ENCODE peak calls at places on chromosomes 5 and 9, in nine cellular contexts. One of them, this sample, is unnamed.

GRCh38 chr9:37820142-37820541 is 19.5 kb downstream of the DCAF10 start:
- DNase-seq in stimulated activated effector memory CD8-positive, alpha-beta T cell treated with anti-CD3 and anti-CD28 coated beads, Interleukin-12 subunit alpha, Interleukin-12 subunit beta, amount 100 ng/mL, for 72 hours: no peak
- DNase-seq in GM13977: peak
- DNase-seq in LoVo: no peak
- DNase-seq in neuronal stem cell: no peak
- DNase-seq in HFF-Myc: no peak
- DNase-seq in HuH-7: no peak
- DNase-seq in renal cortical epithelial cell: no peak
- DNase-seq in cardiac muscle cell: no peak
- DNase-seq in this sample: no peak

GRCh38 chr5:157944938-157945337 is 86.0 kb upstream of the CLINT1 start:
- DNase-seq in stimulated activated effector memory CD8-positive, alpha-beta T cell treated with anti-CD3 and anti-CD28 coated beads, Interleukin-12 subunit alpha, Interleukin-12 subunit beta, amount 100 ng/mL, for 72 hours: no peak
- DNase-seq in GM13977: no peak
- DNase-seq in LoVo: no peak
- DNase-seq in neuronal stem cell: no peak
- DNase-seq in HFF-Myc: no peak
- DNase-seq in HuH-7: no peak
- DNase-seq in renal cortical epithelial cell: no peak
- DNase-seq in cardiac muscle cell: no peak
- DNase-seq in this sample: no peak

GRCh38 chr5:55421074-55421529 is 113.3 kb downstream of the MTREX start:
- DNase-seq in stimulated activated effector memory CD8-positive, alpha-beta T cell treated with anti-CD3 and anti-CD28 coated beads, Interleukin-12 subunit alpha, Interleukin-12 subunit beta, amount 100 ng/mL, for 72 hours: peak
- DNase-seq in GM13977: peak
- DNase-seq in LoVo: no peak
- DNase-seq in neuronal stem cell: no peak
- DNase-seq in HFF-Myc: no peak
- DNase-seq in HuH-7: no peak
- DNase-seq in renal cortical epithelial cell: no peak
- DNase-seq in cardiac muscle cell: no peak
- DNase-seq in this sample: no peak

GRCh38 chr9:126722252-126722921 is 82.5 kb upstream of the ZBTB43 start:
- DNase-seq in stimulated activated effector memory CD8-positive, alpha-beta T cell treated with anti-CD3 and anti-CD28 coated beads, Interleukin-12 subunit alpha, Interleukin-12 subunit beta, amount 100 ng/mL, for 72 hours: peak
- DNase-seq in GM13977: peak
- DNase-seq in LoVo: peak
- DNase-seq in neuronal stem cell: peak
- DNase-seq in HFF-Myc: peak
- DNase-seq in HuH-7: peak
- DNase-seq in renal cortical epithelial cell: peak
- DNase-seq in cardiac muscle cell: peak
- DNase-seq in this sample: peak

GRCh38 chr5:33074548-33074947 is 363.4 kb downstream of the NPR3 start:
- DNase-seq in stimulated activated effector memory CD8-positive, alpha-beta T cell treated with anti-CD3 and anti-CD28 coated beads, Interleukin-12 subunit alpha, Interleukin-12 subunit beta, amount 100 ng/mL, for 72 hours: no peak
- DNase-seq in GM13977: no peak
- DNase-seq in LoVo: no peak
- DNase-seq in neuronal stem cell: no peak
- DNase-seq in HFF-Myc: no peak
- DNase-seq in HuH-7: no peak
- DNase-seq in renal cortical epithelial cell: peak
- DNase-seq in cardiac muscle cell: peak
- DNase-seq in this sample: no peak

GRCh38 chr5:130514984-130515690 is 610.9 kb downstream of the CHSY3 start:
- DNase-seq in stimulated activated effector memory CD8-positive, alpha-beta T cell treated with anti-CD3 and anti-CD28 coated beads, Interleukin-12 subunit alpha, Interleukin-12 subunit beta, amount 100 ng/mL, for 72 hours: no peak
- DNase-seq in GM13977: no peak
- DNase-seq in LoVo: peak
- DNase-seq in neuronal stem cell: no peak
- DNase-seq in HFF-Myc: no peak
- DNase-seq in HuH-7: no peak
- DNase-seq in renal cortical epithelial cell: peak
- DNase-seq in cardiac muscle cell: peak
- DNase-seq in this sample: no peak

GRCh38 chr5:32709789-32710334 is 1.3 kb upstream of the NPR3 start:
- DNase-seq in stimulated activated effector memory CD8-positive, alpha-beta T cell treated with anti-CD3 and anti-CD28 coated beads, Interleukin-12 subunit alpha, Interleukin-12 subunit beta, amount 100 ng/mL, for 72 hours: peak
- DNase-seq in GM13977: peak
- DNase-seq in LoVo: peak
- DNase-seq in neuronal stem cell: peak
- DNase-seq in HFF-Myc: peak
- DNase-seq in HuH-7: peak
- DNase-seq in renal cortical epithelial cell: peak
- DNase-seq in cardiac muscle cell: peak
- DNase-seq in this sample: no peak

GRCh38 chr5:53481887-53482716 is 1.7 kb downstream of the FST start:
- DNase-seq in stimulated activated effector memory CD8-positive, alpha-beta T cell treated with anti-CD3 and anti-CD28 coated beads, Interleukin-12 subunit alpha, Interleukin-12 subunit beta, amount 100 ng/mL, for 72 hours: peak
- DNase-seq in GM13977: peak
- DNase-seq in LoVo: peak
- DNase-seq in neuronal stem cell: peak
- DNase-seq in HFF-Myc: no peak
- DNase-seq in HuH-7: peak
- DNase-seq in renal cortical epithelial cell: peak
- DNase-seq in cardiac muscle cell: peak
- DNase-seq in this sample: peak

GRCh38 chr9:127742435-127743088 is 7.5 kb upstream of the TOR2A start:
- DNase-seq in stimulated activated effector memory CD8-positive, alpha-beta T cell treated with anti-CD3 and anti-CD28 coated beads, Interleukin-12 subunit alpha, Interleukin-12 subunit beta, amount 100 ng/mL, for 72 hours: no peak
- DNase-seq in GM13977: no peak
- DNase-seq in LoVo: no peak
- DNase-seq in neuronal stem cell: peak
- DNase-seq in HFF-Myc: peak
- DNase-seq in HuH-7: peak
- DNase-seq in renal cortical epithelial cell: peak
- DNase-seq in cardiac muscle cell: peak
- DNase-seq in this sample: no peak

GRCh38 chr5:100900142-100900795 is 2.8 kb downstream of the ST8SIA4 start:
- DNase-seq in stimulated activated effector memory CD8-positive, alpha-beta T cell treated with anti-CD3 and anti-CD28 coated beads, Interleukin-12 subunit alpha, Interleukin-12 subunit beta, amount 100 ng/mL, for 72 hours: peak
- DNase-seq in GM13977: no peak
- DNase-seq in LoVo: no peak
- DNase-seq in neuronal stem cell: peak
- DNase-seq in HFF-Myc: no peak
- DNase-seq in HuH-7: no peak
- DNase-seq in renal cortical epithelial cell: peak
- DNase-seq in cardiac muscle cell: peak
- DNase-seq in this sample: no peak

GRCh38 chr5:151086905-151087360 is 6.1 kb upstream of the TNIP1 start:
- DNase-seq in stimulated activated effector memory CD8-positive, alpha-beta T cell treated with anti-CD3 and anti-CD28 coated beads, Interleukin-12 subunit alpha, Interleukin-12 subunit beta, amount 100 ng/mL, for 72 hours: peak
- DNase-seq in GM13977: peak
- DNase-seq in LoVo: no peak
- DNase-seq in neuronal stem cell: no peak
- DNase-seq in HFF-Myc: no peak
- DNase-seq in HuH-7: no peak
- DNase-seq in renal cortical epithelial cell: no peak
- DNase-seq in cardiac muscle cell: no peak
- DNase-seq in this sample: peak

GRCh38 chr9:99368341-99369326 is 146.6 kb downstream of the SEC61B start:
- DNase-seq in stimulated activated effector memory CD8-positive, alpha-beta T cell treated with anti-CD3 and anti-CD28 coated beads, Interleukin-12 subunit alpha, Interleukin-12 subunit beta, amount 100 ng/mL, for 72 hours: no peak
- DNase-seq in GM13977: peak
- DNase-seq in LoVo: no peak
- DNase-seq in neuronal stem cell: peak
- DNase-seq in HFF-Myc: peak
- DNase-seq in HuH-7: no peak
- DNase-seq in renal cortical epithelial cell: peak
- DNase-seq in cardiac muscle cell: peak
- DNase-seq in this sample: no peak

GRCh38 chr9:127545196-127546124 is 66.6 kb upstream of the STXBP1 start:
- DNase-seq in stimulated activated effector memory CD8-positive, alpha-beta T cell treated with anti-CD3 and anti-CD28 coated beads, Interleukin-12 subunit alpha, Interleukin-12 subunit beta, amount 100 ng/mL, for 72 hours: no peak
- DNase-seq in GM13977: no peak
- DNase-seq in LoVo: peak
- DNase-seq in neuronal stem cell: no peak
- DNase-seq in HFF-Myc: no peak
- DNase-seq in HuH-7: peak
- DNase-seq in renal cortical epithelial cell: peak
- DNase-seq in cardiac muscle cell: peak
- DNase-seq in this sample: no peak

GRCh38 chr5:43171926-43172325 is 20.1 kb upstream of the NIM1K start:
- DNase-seq in stimulated activated effector memory CD8-positive, alpha-beta T cell treated with anti-CD3 and anti-CD28 coated beads, Interleukin-12 subunit alpha, Interleukin-12 subunit beta, amount 100 ng/mL, for 72 hours: no peak
- DNase-seq in GM13977: no peak
- DNase-seq in LoVo: no peak
- DNase-seq in neuronal stem cell: no peak
- DNase-seq in HFF-Myc: no peak
- DNase-seq in HuH-7: no peak
- DNase-seq in renal cortical epithelial cell: peak
- DNase-seq in cardiac muscle cell: no peak
- DNase-seq in this sample: no peak

GRCh38 chr5:141850183-141850768 is 27.9 kb downstream of the PCDH1 start:
- DNase-seq in stimulated activated effector memory CD8-positive, alpha-beta T cell treated with anti-CD3 and anti-CD28 coated beads, Interleukin-12 subunit alpha, Interleukin-12 subunit beta, amount 100 ng/mL, for 72 hours: no peak
- DNase-seq in GM13977: peak
- DNase-seq in LoVo: peak
- DNase-seq in neuronal stem cell: peak
- DNase-seq in HFF-Myc: no peak
- DNase-seq in HuH-7: peak
- DNase-seq in renal cortical epithelial cell: no peak
- DNase-seq in cardiac muscle cell: peak
- DNase-seq in this sample: no peak

GRCh38 chr5:179373961-179374505 is 28.8 kb upstream of the ADAMTS2 start:
- DNase-seq in stimulated activated effector memory CD8-positive, alpha-beta T cell treated with anti-CD3 and anti-CD28 coated beads, Interleukin-12 subunit alpha, Interleukin-12 subunit beta, amount 100 ng/mL, for 72 hours: no peak
- DNase-seq in GM13977: no peak
- DNase-seq in LoVo: no peak
- DNase-seq in neuronal stem cell: no peak
- DNase-seq in HFF-Myc: no peak
- DNase-seq in HuH-7: no peak
- DNase-seq in renal cortical epithelial cell: no peak
- DNase-seq in cardiac muscle cell: no peak
- DNase-seq in this sample: no peak

GRCh38 chr5:149745944-149746326 is 15.8 kb downstream of the PPARGC1B start:
- DNase-seq in stimulated activated effector memory CD8-positive, alpha-beta T cell treated with anti-CD3 and anti-CD28 coated beads, Interleukin-12 subunit alpha, Interleukin-12 subunit beta, amount 100 ng/mL, for 72 hours: no peak
- DNase-seq in GM13977: no peak
- DNase-seq in LoVo: no peak
- DNase-seq in neuronal stem cell: no peak
- DNase-seq in HFF-Myc: no peak
- DNase-seq in HuH-7: no peak
- DNase-seq in renal cortical epithelial cell: no peak
- DNase-seq in cardiac muscle cell: no peak
- DNase-seq in this sample: no peak

GRCh38 chr5:175752826-175753535 is 95.1 kb downstream of the HRH2 start:
- DNase-seq in stimulated activated effector memory CD8-positive, alpha-beta T cell treated with anti-CD3 and anti-CD28 coated beads, Interleukin-12 subunit alpha, Interleukin-12 subunit beta, amount 100 ng/mL, for 72 hours: no peak
- DNase-seq in GM13977: no peak
- DNase-seq in LoVo: no peak
- DNase-seq in neuronal stem cell: no peak
- DNase-seq in HFF-Myc: no peak
- DNase-seq in HuH-7: no peak
- DNase-seq in renal cortical epithelial cell: no peak
- DNase-seq in cardiac muscle cell: no peak
- DNase-seq in this sample: no peak

GRCh38 chr9:133351908-133352634 is 4.1 kb downstream of the RPL7A start:
- DNase-seq in stimulated activated effector memory CD8-positive, alpha-beta T cell treated with anti-CD3 and anti-CD28 coated beads, Interleukin-12 subunit alpha, Interleukin-12 subunit beta, amount 100 ng/mL, for 72 hours: no peak
- DNase-seq in GM13977: peak
- DNase-seq in LoVo: peak
- DNase-seq in neuronal stem cell: peak
- DNase-seq in HFF-Myc: peak
- DNase-seq in HuH-7: peak
- DNase-seq in renal cortical epithelial cell: peak
- DNase-seq in cardiac muscle cell: peak
- DNase-seq in this sample: no peak

GRCh38 chr9:13266172-13266571 is 13.3 kb downstream of the MPDZ start:
- DNase-seq in stimulated activated effector memory CD8-positive, alpha-beta T cell treated with anti-CD3 and anti-CD28 coated beads, Interleukin-12 subunit alpha, Interleukin-12 subunit beta, amount 100 ng/mL, for 72 hours: no peak
- DNase-seq in GM13977: no peak
- DNase-seq in LoVo: no peak
- DNase-seq in neuronal stem cell: no peak
- DNase-seq in HFF-Myc: no peak
- DNase-seq in HuH-7: no peak
- DNase-seq in renal cortical epithelial cell: peak
- DNase-seq in cardiac muscle cell: peak
- DNase-seq in this sample: no peak

GRCh38 chr5:54457094-54457531 is 1.6 kb downstream of the HSPB3 start:
- DNase-seq in stimulated activated effector memory CD8-positive, alpha-beta T cell treated with anti-CD3 and anti-CD28 coated beads, Interleukin-12 subunit alpha, Interleukin-12 subunit beta, amount 100 ng/mL, for 72 hours: no peak
- DNase-seq in GM13977: no peak
- DNase-seq in LoVo: peak
- DNase-seq in neuronal stem cell: no peak
- DNase-seq in HFF-Myc: no peak
- DNase-seq in HuH-7: peak
- DNase-seq in renal cortical epithelial cell: peak
- DNase-seq in cardiac muscle cell: peak
- DNase-seq in this sample: no peak

GRCh38 chr5:13991365-13991764 is 46.9 kb upstream of the DNAH5 start:
- DNase-seq in stimulated activated effector memory CD8-positive, alpha-beta T cell treated with anti-CD3 and anti-CD28 coated beads, Interleukin-12 subunit alpha, Interleukin-12 subunit beta, amount 100 ng/mL, for 72 hours: no peak
- DNase-seq in GM13977: no peak
- DNase-seq in LoVo: no peak
- DNase-seq in neuronal stem cell: no peak
- DNase-seq in HFF-Myc: no peak
- DNase-seq in HuH-7: no peak
- DNase-seq in renal cortical epithelial cell: no peak
- DNase-seq in cardiac muscle cell: no peak
- DNase-seq in this sample: no peak

GRCh38 chr9:75896193-75896592 is 5.7 kb downstream of the PCSK5 start:
- DNase-seq in stimulated activated effector memory CD8-positive, alpha-beta T cell treated with anti-CD3 and anti-CD28 coated beads, Interleukin-12 subunit alpha, Interleukin-12 subunit beta, amount 100 ng/mL, for 72 hours: no peak
- DNase-seq in GM13977: no peak
- DNase-seq in LoVo: no peak
- DNase-seq in neuronal stem cell: no peak
- DNase-seq in HFF-Myc: no peak
- DNase-seq in HuH-7: no peak
- DNase-seq in renal cortical epithelial cell: no peak
- DNase-seq in cardiac muscle cell: peak
- DNase-seq in this sample: no peak

GRCh38 chr5:15476977-15477376 is 23.0 kb upstream of the FBXL7 start:
- DNase-seq in stimulated activated effector memory CD8-positive, alpha-beta T cell treated with anti-CD3 and anti-CD28 coated beads, Interleukin-12 subunit alpha, Interleukin-12 subunit beta, amount 100 ng/mL, for 72 hours: no peak
- DNase-seq in GM13977: no peak
- DNase-seq in LoVo: no peak
- DNase-seq in neuronal stem cell: no peak
- DNase-seq in HFF-Myc: no peak
- DNase-seq in HuH-7: no peak
- DNase-seq in renal cortical epithelial cell: no peak
- DNase-seq in cardiac muscle cell: no peak
- DNase-seq in this sample: no peak

GRCh38 chr9:4145482-4145881 is 154.4 kb downstream of the GLIS3 start:
- DNase-seq in stimulated activated effector memory CD8-positive, alpha-beta T cell treated with anti-CD3 and anti-CD28 coated beads, Interleukin-12 subunit alpha, Interleukin-12 subunit beta, amount 100 ng/mL, for 72 hours: no peak
- DNase-seq in GM13977: no peak
- DNase-seq in LoVo: no peak
- DNase-seq in neuronal stem cell: no peak
- DNase-seq in HFF-Myc: no peak
- DNase-seq in HuH-7: no peak
- DNase-seq in renal cortical epithelial cell: peak
- DNase-seq in cardiac muscle cell: peak
- DNase-seq in this sample: no peak

GRCh38 chr9:5953743-5954707 is 61.4 kb downstream of the RANBP6 start:
- DNase-seq in stimulated activated effector memory CD8-positive, alpha-beta T cell treated with anti-CD3 and anti-CD28 coated beads, Interleukin-12 subunit alpha, Interleukin-12 subunit beta, amount 100 ng/mL, for 72 hours: no peak
- DNase-seq in GM13977: no peak
- DNase-seq in LoVo: peak
- DNase-seq in neuronal stem cell: no peak
- DNase-seq in HFF-Myc: no peak
- DNase-seq in HuH-7: no peak
- DNase-seq in renal cortical epithelial cell: peak
- DNase-seq in cardiac muscle cell: peak
- DNase-seq in this sample: no peak

GRCh38 chr9:12166511-12166910 is 526.7 kb upstream of the TYRP1 start:
- DNase-seq in stimulated activated effector memory CD8-positive, alpha-beta T cell treated with anti-CD3 and anti-CD28 coated beads, Interleukin-12 subunit alpha, Interleukin-12 subunit beta, amount 100 ng/mL, for 72 hours: no peak
- DNase-seq in GM13977: no peak
- DNase-seq in LoVo: no peak
- DNase-seq in neuronal stem cell: no peak
- DNase-seq in HFF-Myc: no peak
- DNase-seq in HuH-7: no peak
- DNase-seq in renal cortical epithelial cell: no peak
- DNase-seq in cardiac muscle cell: no peak
- DNase-seq in this sample: no peak

GRCh38 chr5:144361406-144361805 is 190.7 kb downstream of the KCTD16 start:
- DNase-seq in stimulated activated effector memory CD8-positive, alpha-beta T cell treated with anti-CD3 and anti-CD28 coated beads, Interleukin-12 subunit alpha, Interleukin-12 subunit beta, amount 100 ng/mL, for 72 hours: no peak
- DNase-seq in GM13977: no peak
- DNase-seq in LoVo: no peak
- DNase-seq in neuronal stem cell: no peak
- DNase-seq in HFF-Myc: no peak
- DNase-seq in HuH-7: no peak
- DNase-seq in renal cortical epithelial cell: no peak
- DNase-seq in cardiac muscle cell: no peak
- DNase-seq in this sample: no peak

GRCh38 chr5:148746826-148747535 is 79.4 kb upstream of the ADRB2 start:
- DNase-seq in stimulated activated effector memory CD8-positive, alpha-beta T cell treated with anti-CD3 and anti-CD28 coated beads, Interleukin-12 subunit alpha, Interleukin-12 subunit beta, amount 100 ng/mL, for 72 hours: no peak
- DNase-seq in GM13977: peak
- DNase-seq in LoVo: no peak
- DNase-seq in neuronal stem cell: no peak
- DNase-seq in HFF-Myc: no peak
- DNase-seq in HuH-7: no peak
- DNase-seq in renal cortical epithelial cell: no peak
- DNase-seq in cardiac muscle cell: no peak
- DNase-seq in this sample: no peak

GRCh38 chr9:106797299-106797698 is 65.7 kb upstream of the ZNF462 start:
- DNase-seq in stimulated activated effector memory CD8-positive, alpha-beta T cell treated with anti-CD3 and anti-CD28 coated beads, Interleukin-12 subunit alpha, Interleukin-12 subunit beta, amount 100 ng/mL, for 72 hours: no peak
- DNase-seq in GM13977: no peak
- DNase-seq in LoVo: peak
- DNase-seq in neuronal stem cell: no peak
- DNase-seq in HFF-Myc: no peak
- DNase-seq in HuH-7: no peak
- DNase-seq in renal cortical epithelial cell: peak
- DNase-seq in cardiac muscle cell: no peak
- DNase-seq in this sample: no peak

GRCh38 chr9:135034106-135034505 is 53.4 kb upstream of the OLFM1 start:
- DNase-seq in stimulated activated effector memory CD8-positive, alpha-beta T cell treated with anti-CD3 and anti-CD28 coated beads, Interleukin-12 subunit alpha, Interleukin-12 subunit beta, amount 100 ng/mL, for 72 hours: no peak
- DNase-seq in GM13977: no peak
- DNase-seq in LoVo: no peak
- DNase-seq in neuronal stem cell: no peak
- DNase-seq in HFF-Myc: no peak
- DNase-seq in HuH-7: no peak
- DNase-seq in renal cortical epithelial cell: no peak
- DNase-seq in cardiac muscle cell: no peak
- DNase-seq in this sample: peak

This sample was measured in CD4-positive, alpha-beta T cell.